ENCODE peak calls at places on chromosome 20, in five cellular contexts. K is PC-9, N is DND-41, S is fibroblast of lung, T is mammary epithelial cell. Y is an unnamed sample.

GRCh38 chr20:24653306-24653705 is 183.9 kb downstream of the SYNDIG1 start:
- DNase-seq in K (peak; percentile 57), N (no peak), S (no peak), T (no peak), Y (no peak)

GRCh38 chr20:24568842-24569241 is 99.4 kb downstream of the SYNDIG1 start:
- DNase-seq in K (no peak), N (no peak), S (no peak), T (no peak), Y (no peak)

GRCh38 chr20:5550738-5551529 is 199.3 kb upstream of the SHLD1 start:
- DNase-seq in K (no peak), N (no peak), S (no peak), T (no peak), Y (no peak)

GRCh38 chr20:266604-267562 is 9.4 kb downstream of the DEFB132 start:
- DNase-seq in K (peak; percentile 52), N (peak; percentile 90), S (peak; percentile 73), T (peak; percentile 58), Y (peak; percentile 38)

GRCh38 chr20:17343631-17344447 is 117.0 kb downstream of the PCSK2 start:
- DNase-seq in K (no peak), N (no peak), S (peak; percentile 2), T (no peak), Y (peak; percentile 1)

GRCh38 chr20:23668477-23668951 is 20.3 kb downstream of the CST4 start:
- DNase-seq in K (peak; percentile 59), N (peak; percentile 70), S (peak; percentile 60), T (peak; percentile 49), Y (peak; percentile 4)

GRCh38 chr20:64026-64603 is 23.4 kb upstream of the DEFB125 start:
- DNase-seq in K (no peak), N (no peak), S (no peak), T (no peak), Y (no peak)

GRCh38 chr20:53122853-53123252 is 150.7 kb downstream of the TSHZ2 start:
- DNase-seq in K (no peak), N (no peak), S (no peak), T (no peak), Y (no peak)

GRCh38 chr20:23018941-23019340 is 16.2 kb upstream of the SSTR4 start:
- DNase-seq in K (no peak), N (no peak), S (no peak), T (no peak), Y (no peak)

GRCh38 chr20:53495357-53495756 is 98.3 kb downstream of the ZNF217 start:
- DNase-seq in K (no peak), N (no peak), S (no peak), T (no peak), Y (peak; percentile 22)

GRCh38 chr20:10705801-10706459 is 32.1 kb upstream of the JAG1 start:
- DNase-seq in K (peak; percentile 97), N (no peak), S (no peak), T (peak; percentile 99), Y (peak; percentile 44)

DNA sequence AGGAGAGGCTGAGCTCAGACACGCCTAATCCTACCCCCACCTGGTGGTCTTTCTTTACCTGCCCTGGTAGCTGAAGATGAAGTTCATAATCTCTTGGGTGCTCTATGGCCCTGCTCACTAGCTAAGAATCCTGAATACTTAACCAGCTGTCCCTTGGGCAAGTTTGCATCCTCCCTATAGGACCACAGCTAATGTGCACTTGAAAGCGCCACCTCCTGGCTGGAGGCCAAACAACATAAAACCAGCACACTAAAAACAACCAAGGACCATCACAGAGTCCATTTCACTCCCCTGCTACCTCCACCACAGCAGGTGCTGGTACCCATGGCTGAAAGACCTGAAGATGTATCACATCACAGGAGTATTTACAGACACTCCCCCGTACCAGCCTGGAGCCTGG is 155.5 kb upstream of the SLC24A3 start:
- DNase-seq in K (no peak), N (no peak), S (no peak), T (no peak), Y (no peak)
- TF ChIP-seq CTCF in K (no peak), N (peak; percentile 31), S (no peak), T (peak; percentile 9), Y (no peak)

GRCh38 chr20:36808317-36809257 is 35.0 kb upstream of the DSN1 start:
- DNase-seq in K (peak; percentile 96), N (peak; percentile 74), S (peak; percentile 92), T (peak; percentile 64), Y (peak; percentile 42)

GRCh38 chr20:36815454-36816091 is 42.0 kb upstream of the DSN1 start:
- DNase-seq in K (no peak), N (no peak), S (no peak), T (no peak), Y (no peak)

GRCh38 chr20:36817496-36817895 is 43.9 kb upstream of the DSN1 start:
- DNase-seq in K (no peak), N (no peak), S (no peak), T (no peak), Y (no peak)

GRCh38 chr20:36813784-36814136 is 40.2 kb upstream of the DSN1 start:
- DNase-seq in K (no peak), N (no peak), S (no peak), T (no peak), Y (no peak)

GRCh38 chr20:36812601-36813000 is 39.0 kb upstream of the DSN1 start:
- DNase-seq in K (no peak), N (no peak), S (no peak), T (no peak), Y (no peak)
- H3K27ac ChIP-seq in K (no peak overlapping the region), N (no peak overlapping the region), S (no peak overlapping the region), T (no peak overlapping the region), Y (no peak overlapping the region)

DNA sequence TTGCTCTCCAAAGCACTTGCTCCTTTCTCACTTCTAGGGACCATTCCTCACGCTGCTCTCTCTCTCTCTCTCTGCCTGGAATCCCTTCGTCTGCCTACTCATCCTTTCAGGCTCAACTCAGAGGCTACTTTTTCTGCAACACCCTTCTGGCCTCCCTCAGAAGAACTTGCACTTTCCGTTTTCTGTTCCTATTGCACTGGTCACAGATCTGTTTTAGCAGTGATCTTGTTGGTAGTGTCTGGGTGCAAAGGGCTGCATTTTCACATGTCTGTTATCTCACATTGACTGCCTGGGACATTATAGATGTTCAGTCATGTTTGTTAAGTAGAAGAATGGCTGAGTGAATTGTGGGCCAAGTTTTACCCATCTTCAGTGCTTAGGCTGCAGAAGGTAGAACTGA is 63.5 kb downstream of the RIN2 start:
- DNase-seq in K (no peak), N (no peak), S (no peak), T (no peak), Y (no peak)
- TF ChIP-seq EZH2 in K (no peak), N (no peak), S (no peak), T (no peak), Y (no peak)

GRCh38 chr20:13262701-13263335 is 41.7 kb downstream of the ISM1 start:
- DNase-seq in K (no peak), N (no peak), S (peak; percentile 8), T (no peak), Y (no peak)

GRCh38 chr20:13262302-13262650 is 41.2 kb downstream of the ISM1 start:
- DNase-seq in K (no peak), N (no peak), S (no peak), T (no peak), Y (no peak)

GRCh38 chr20:13259921-13260320 is 38.8 kb downstream of the ISM1 start:
- DNase-seq in K (no peak), N (no peak), S (no peak), T (no peak), Y (no peak)

GRCh38 chr20:13261460-13262301 is 40.6 kb downstream of the ISM1 start:
- DNase-seq in K (no peak), N (peak; percentile 69), S (peak; percentile 62), T (peak; percentile 36), Y (no peak)

DNA sequence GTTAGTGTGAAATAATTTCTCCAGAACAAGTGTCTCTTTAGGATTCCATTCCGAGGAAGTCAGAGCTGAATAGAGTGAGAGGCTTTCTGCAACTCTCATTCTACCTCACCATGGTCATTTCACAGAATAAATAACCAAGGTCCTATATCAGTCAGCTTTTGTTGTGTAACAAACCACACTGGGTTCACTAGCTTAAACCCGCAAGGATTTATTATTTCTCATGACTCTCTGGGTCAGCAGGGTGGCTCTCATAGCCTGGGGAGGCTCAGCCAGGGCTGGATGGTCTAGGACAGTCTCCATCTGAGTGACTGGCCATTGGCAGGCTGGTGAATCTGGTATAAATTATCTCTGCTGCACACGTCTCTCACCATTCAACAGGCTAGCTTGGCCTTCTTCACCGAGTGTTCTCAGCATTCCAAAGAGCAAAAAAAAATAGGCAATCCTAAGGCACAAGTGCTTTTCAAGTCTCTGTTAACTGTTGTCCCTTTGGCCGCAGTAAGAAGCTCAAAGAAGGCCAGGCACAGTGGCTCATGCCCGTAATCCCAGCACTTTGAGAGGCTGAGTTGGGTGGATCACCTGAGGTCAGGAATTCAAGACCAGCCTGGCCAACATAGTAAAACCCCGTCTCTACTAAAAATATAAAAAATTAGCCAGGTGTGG is 39.7 kb downstream of the ISM1 start:
- DNase-seq in K (no peak), N (no peak), S (no peak), T (no peak), Y (no peak)
- TF ChIP-seq CTCF in K (no peak), N (no peak), S (no peak), T (no peak), Y (no peak)

GRCh38 chr20:7617797-7618196 is 322.5 kb downstream of the HAO1 start:
- DNase-seq in K (no peak), N (no peak), S (no peak), T (no peak), Y (no peak)
- H3K27ac ChIP-seq in K (no peak overlapping the region), N (no peak overlapping the region), S (no peak overlapping the region), T (no peak overlapping the region), Y (no peak overlapping the region)

GRCh38 chr20:62474585-62475026 is 1.2 kb downstream of the GATA5 start:
- DNase-seq in K (no peak), N (no peak), S (peak; percentile 6), T (no peak), Y (no peak)
- TF ChIP-seq EZH2 in K (no peak), N (no peak), S (no peak), T (peak; percentile 65), Y (no peak)

GRCh38 chr20:37393863-37394542 is 48.1 kb downstream of the SRC start:
- DNase-seq in K (no peak), N (no peak), S (no peak), T (no peak), Y (no peak)

GRCh38 chr20:37390891-37391525 is 45.1 kb downstream of the SRC start:
- DNase-seq in K (no peak), N (no peak), S (no peak), T (no peak), Y (no peak)

GRCh38 chr20:37390503-37390890 is 44.6 kb downstream of the SRC start:
- DNase-seq in K (no peak), N (no peak), S (no peak), T (no peak), Y (no peak)

GRCh38 chr20:37393196-37393862 is 47.4 kb downstream of the SRC start:
- DNase-seq in K (no peak), N (no peak), S (no peak), T (no peak), Y (no peak)

GRCh38 chr20:37392441-37393195 is 46.7 kb downstream of the SRC start:
- DNase-seq in K (no peak), N (peak; percentile 33), S (no peak), T (no peak), Y (no peak)
- TF ChIP-seq CTCF in K (peak; percentile 41), N (peak; percentile 67), S (peak; percentile 29), T (peak; percentile 23), Y (peak; percentile 17)

GRCh38 chr20:57437672-57438330 is 46.6 kb downstream of the RBM38 start:
- DNase-seq in K (no peak), N (no peak), S (no peak), T (no peak), Y (no peak)
- H3K27ac ChIP-seq in K (no peak overlapping the region), N (no peak overlapping the region), S (no peak overlapping the region), T (no peak overlapping the region), Y (no peak overlapping the region)

Y was measured in astrocyte.